ENCODE peak calls at places on chromosomes 1 and 21, in eight cellular contexts. One of them, this sample, is unnamed.

GRCh38 chr1:5495596-5496410 is 496.4 kb downstream of the NPHP4 start:
- DNase-seq in transverse colon: no peak
- DNase-seq in HL-60: no peak
- DNase-seq in Panc1: no peak
- DNase-seq in K562: no peak
- DNase-seq in stomach: no peak
- DNase-seq in upper lobe of left lung: no peak
- DNase-seq in prostate gland: no peak
- DNase-seq in this sample: no peak

GRCh38 chr1:89719502-89720306 is 86.8 kb downstream of the LRRC8C start:
- DNase-seq in transverse colon: no peak
- DNase-seq in HL-60: peak; percentile 64
- DNase-seq in Panc1: no peak
- DNase-seq in K562: no peak
- DNase-seq in stomach: no peak
- DNase-seq in upper lobe of left lung: no peak
- DNase-seq in prostate gland: no peak
- DNase-seq in this sample: no peak

GRCh38 chr1:185317886-185318310 is 855 bp upstream of the IVNS1ABP start:
- DNase-seq in transverse colon: peak; percentile 47
- DNase-seq in HL-60: peak; percentile 79
- DNase-seq in Panc1: peak; percentile 10
- DNase-seq in K562: peak; percentile 50
- DNase-seq in stomach: peak; percentile 55
- DNase-seq in upper lobe of left lung: peak; percentile 73
- DNase-seq in prostate gland: peak; percentile 9
- DNase-seq in this sample: peak; percentile 41

GRCh38 chr21:46083271-46084040 is 14.5 kb upstream of the COL6A2 start:
- DNase-seq in transverse colon: no peak
- DNase-seq in HL-60: no peak
- DNase-seq in Panc1: no peak
- DNase-seq in K562: no peak
- DNase-seq in stomach: no peak
- DNase-seq in upper lobe of left lung: no peak
- DNase-seq in prostate gland: no peak
- DNase-seq in this sample: peak; percentile 17

GRCh38 chr1:235929216-235929615 is 62.5 kb upstream of the LYST start:
- DNase-seq in transverse colon: no peak
- DNase-seq in HL-60: no peak
- DNase-seq in Panc1: no peak
- DNase-seq in K562: no peak
- DNase-seq in stomach: no peak
- DNase-seq in upper lobe of left lung: no peak
- DNase-seq in prostate gland: no peak
- DNase-seq in this sample: no peak

GRCh38 chr1:29271724-29272123 is 35.4 kb downstream of the PTPRU start:
- DNase-seq in transverse colon: peak; percentile 84
- DNase-seq in HL-60: no peak
- DNase-seq in Panc1: no peak
- DNase-seq in K562: no peak
- DNase-seq in stomach: peak; percentile 87
- DNase-seq in upper lobe of left lung: peak; percentile 90
- DNase-seq in prostate gland: peak; percentile 81
- DNase-seq in this sample: peak; percentile 74

GRCh38 chr21:32411366-32412161 is 942 bp upstream of the EVA1C start:
- DNase-seq in transverse colon: peak; percentile 95
- DNase-seq in HL-60: no peak
- DNase-seq in Panc1: no peak
- DNase-seq in K562: peak; percentile 59
- DNase-seq in stomach: peak; percentile 97
- DNase-seq in upper lobe of left lung: peak; percentile 91
- DNase-seq in prostate gland: peak; percentile 93
- DNase-seq in this sample: peak; percentile 85

GRCh38 chr1:116931016-116931918 is 21.6 kb downstream of the PTGFRN start:
- DNase-seq in transverse colon: no peak
- DNase-seq in HL-60: no peak
- DNase-seq in Panc1: no peak
- DNase-seq in K562: peak; percentile 37
- DNase-seq in stomach: no peak
- DNase-seq in upper lobe of left lung: no peak
- DNase-seq in prostate gland: no peak
- DNase-seq in this sample: no peak

GRCh38 chr1:41381691-41382530 is 20.7 kb downstream of the FOXO6 start:
- DNase-seq in transverse colon: peak; percentile 54
- DNase-seq in HL-60: no peak
- DNase-seq in Panc1: no peak
- DNase-seq in K562: no peak
- DNase-seq in stomach: peak; percentile 61
- DNase-seq in upper lobe of left lung: no peak
- DNase-seq in prostate gland: no peak
- DNase-seq in this sample: no peak

DNA sequence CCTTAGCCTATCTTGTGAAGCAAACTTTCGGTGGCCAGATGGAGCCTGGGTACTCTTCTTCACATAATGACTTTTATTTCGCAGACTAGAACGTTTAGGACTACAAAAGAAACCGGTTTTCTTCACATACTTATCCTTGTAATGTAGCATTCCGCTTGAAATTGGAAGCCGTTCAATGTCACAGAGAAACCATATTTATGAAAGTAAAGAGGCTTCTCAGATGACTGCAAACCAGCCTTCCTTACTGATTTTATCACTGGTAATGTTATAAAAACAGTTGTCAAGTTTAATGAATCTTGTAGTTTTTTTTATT is 94.1 kb downstream of the PPIAL4G start:
- DNase-seq in transverse colon: no peak
- DNase-seq in HL-60: no peak
- DNase-seq in Panc1: no peak
- DNase-seq in K562: no peak
- DNase-seq in stomach: no peak
- DNase-seq in upper lobe of left lung: no peak
- DNase-seq in prostate gland: no peak
- DNase-seq in this sample: no peak
- TF ChIP-seq POLR2AphosphoS5 in transverse colon: no peak
- TF ChIP-seq POLR2AphosphoS5 in HL-60: no peak
- TF ChIP-seq POLR2AphosphoS5 in Panc1: no peak
- TF ChIP-seq POLR2AphosphoS5 in K562: no peak
- TF ChIP-seq POLR2AphosphoS5 in stomach: no peak
- TF ChIP-seq POLR2AphosphoS5 in upper lobe of left lung: no peak
- TF ChIP-seq POLR2AphosphoS5 in prostate gland: no peak
- TF ChIP-seq POLR2AphosphoS5 in this sample: no peak

GRCh38 chr1:246775531-246776385 is 51.5 kb downstream of the SCCPDH start:
- DNase-seq in transverse colon: no peak
- DNase-seq in HL-60: no peak
- DNase-seq in Panc1: no peak
- DNase-seq in K562: no peak
- DNase-seq in stomach: no peak
- DNase-seq in upper lobe of left lung: no peak
- DNase-seq in prostate gland: no peak
- DNase-seq in this sample: no peak
- TF ChIP-seq CTCF in transverse colon: no peak
- TF ChIP-seq CTCF in HL-60: no peak
- TF ChIP-seq CTCF in Panc1: no peak
- TF ChIP-seq CTCF in K562: no peak
- TF ChIP-seq CTCF in stomach: no peak
- TF ChIP-seq CTCF in upper lobe of left lung: no peak
- TF ChIP-seq CTCF in prostate gland: no peak
- TF ChIP-seq CTCF in this sample: no peak

GRCh38 chr1:212256404-212256803 is 28.8 kb upstream of the PPP2R5A start:
- DNase-seq in transverse colon: no peak
- DNase-seq in HL-60: peak; percentile 92
- DNase-seq in Panc1: no peak
- DNase-seq in K562: no peak
- DNase-seq in stomach: no peak
- DNase-seq in upper lobe of left lung: peak; percentile 37
- DNase-seq in prostate gland: no peak
- DNase-seq in this sample: no peak
- TF ChIP-seq POLR2AphosphoS5 in transverse colon: no peak
- TF ChIP-seq POLR2AphosphoS5 in HL-60: peak; percentile 63
- TF ChIP-seq POLR2AphosphoS5 in Panc1: no peak
- TF ChIP-seq POLR2AphosphoS5 in K562: no peak
- TF ChIP-seq POLR2AphosphoS5 in stomach: no peak
- TF ChIP-seq POLR2AphosphoS5 in upper lobe of left lung: no peak
- TF ChIP-seq POLR2AphosphoS5 in prostate gland: no peak
- TF ChIP-seq POLR2AphosphoS5 in this sample: no peak

GRCh38 chr1:52899445-52899894 is 22.1 kb downstream of the ECHDC2 start:
- DNase-seq in transverse colon: no peak
- DNase-seq in HL-60: peak; percentile 49
- DNase-seq in Panc1: no peak
- DNase-seq in K562: no peak
- DNase-seq in stomach: no peak
- DNase-seq in upper lobe of left lung: no peak
- DNase-seq in prostate gland: no peak
- DNase-seq in this sample: no peak

GRCh38 chr1:52904590-52905375 is 16.8 kb downstream of the ECHDC2 start:
- DNase-seq in transverse colon: no peak
- DNase-seq in HL-60: peak; percentile 32
- DNase-seq in Panc1: no peak
- DNase-seq in K562: peak; percentile 89
- DNase-seq in stomach: peak; percentile 29
- DNase-seq in upper lobe of left lung: no peak
- DNase-seq in prostate gland: no peak
- DNase-seq in this sample: no peak

GRCh38 chr1:52906135-52906603 is 15.4 kb downstream of the ECHDC2 start:
- DNase-seq in transverse colon: no peak
- DNase-seq in HL-60: no peak
- DNase-seq in Panc1: no peak
- DNase-seq in K562: peak; percentile 67
- DNase-seq in stomach: peak; percentile 33
- DNase-seq in upper lobe of left lung: no peak
- DNase-seq in prostate gland: no peak
- DNase-seq in this sample: no peak

GRCh38 chr1:52905376-52905698 is 16.2 kb downstream of the ECHDC2 start:
- DNase-seq in transverse colon: no peak
- DNase-seq in HL-60: no peak
- DNase-seq in Panc1: no peak
- DNase-seq in K562: no peak
- DNase-seq in stomach: no peak
- DNase-seq in upper lobe of left lung: no peak
- DNase-seq in prostate gland: no peak
- DNase-seq in this sample: no peak

GRCh38 chr1:52901384-52901783 is 20.2 kb downstream of the ECHDC2 start:
- DNase-seq in transverse colon: no peak
- DNase-seq in HL-60: no peak
- DNase-seq in Panc1: no peak
- DNase-seq in K562: no peak
- DNase-seq in stomach: no peak
- DNase-seq in upper lobe of left lung: no peak
- DNase-seq in prostate gland: no peak
- DNase-seq in this sample: no peak
- TF ChIP-seq CTCF in transverse colon: no peak
- TF ChIP-seq CTCF in HL-60: no peak
- TF ChIP-seq CTCF in Panc1: peak; percentile 23
- TF ChIP-seq CTCF in K562: peak; percentile 25
- TF ChIP-seq CTCF in stomach: no peak
- TF ChIP-seq CTCF in upper lobe of left lung: no peak
- TF ChIP-seq CTCF in prostate gland: no peak
- TF ChIP-seq CTCF in this sample: no peak

DNA sequence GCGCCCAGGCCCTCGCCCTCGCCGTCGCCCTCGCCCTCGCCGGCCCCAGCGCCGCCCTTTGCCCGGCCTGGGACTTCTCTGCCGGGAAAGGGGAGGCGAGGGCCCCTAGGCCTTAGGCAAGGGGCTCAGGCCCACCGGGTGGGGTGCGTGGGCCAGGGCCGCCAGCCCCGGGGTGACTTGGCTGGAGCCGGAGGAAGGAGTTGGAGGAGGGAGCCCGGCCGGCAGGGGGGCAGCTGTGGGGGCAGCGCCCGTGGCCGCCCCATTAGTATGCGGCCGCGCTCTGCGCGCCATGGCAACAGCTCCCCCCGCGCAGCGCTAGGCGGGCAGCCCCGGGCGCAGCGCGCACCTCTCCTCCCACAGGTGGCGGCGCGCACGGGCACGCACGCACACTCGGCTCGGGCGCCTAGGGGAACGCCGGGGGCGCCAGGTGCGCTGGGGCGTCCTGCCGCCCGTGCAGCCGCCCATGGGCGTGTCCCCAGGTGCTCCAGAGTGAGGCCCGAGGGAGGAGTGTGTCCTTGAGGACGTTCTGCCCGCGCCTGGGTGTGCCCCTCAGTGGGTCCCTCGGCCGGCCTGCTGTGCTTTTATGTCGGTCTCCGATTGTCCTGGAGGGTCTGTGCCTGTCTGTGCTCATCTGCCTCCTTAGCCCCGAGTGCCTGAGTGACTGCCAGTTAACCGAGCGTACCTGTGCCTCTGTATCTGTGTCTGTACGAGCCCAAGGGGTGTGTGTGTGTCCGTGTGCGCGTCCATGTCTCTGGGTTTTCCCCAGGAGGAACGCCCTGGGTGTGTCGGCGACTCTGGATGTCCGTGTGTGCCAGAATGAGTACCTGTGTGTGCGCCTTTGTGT is 38.1 kb upstream of the WASF2 start:
- DNase-seq in transverse colon: peak; percentile 83
- DNase-seq in HL-60: no peak
- DNase-seq in Panc1: no peak
- DNase-seq in K562: no peak
- DNase-seq in stomach: peak; percentile 67
- DNase-seq in upper lobe of left lung: peak; percentile 80
- DNase-seq in prostate gland: peak; percentile 58
- DNase-seq in this sample: no peak
- TF ChIP-seq POLR2AphosphoS5 in transverse colon: no peak
- TF ChIP-seq POLR2AphosphoS5 in HL-60: no peak
- TF ChIP-seq POLR2AphosphoS5 in Panc1: peak; percentile 55
- TF ChIP-seq POLR2AphosphoS5 in K562: no peak
- TF ChIP-seq POLR2AphosphoS5 in stomach: no peak
- TF ChIP-seq POLR2AphosphoS5 in upper lobe of left lung: peak; percentile 3
- TF ChIP-seq POLR2AphosphoS5 in prostate gland: no peak
- TF ChIP-seq POLR2AphosphoS5 in this sample: no peak